ENCODE peak calls at places on chromosomes 1 and 21, in five cellular contexts. One of them, this sample, is unnamed.

GRCh38 chr1:167722152-167722869 is 529 bp downstream of the MPZL1 start:
- DNase-seq in GM12878: no peak
- DNase-seq in H1: no peak
- DNase-seq in IMR-90: peak
- DNase-seq in colonic mucosa: peak
- DNase-seq in this sample: peak

GRCh38 chr1:202858306-202858705 is 30.6 kb downstream of the RABIF start:
- DNase-seq in IMR-90: peak
- DNase-seq in GM12878: no peak
- DNase-seq in H1: no peak
- DNase-seq in colonic mucosa: no peak
- DNase-seq in this sample: peak

GRCh38 chr21:42425603-42425985 is 21.9 kb downstream of the UBASH3A start:
- DNase-seq in GM12878: peak
- DNase-seq in colonic mucosa: no peak
- DNase-seq in H1: no peak
- DNase-seq in IMR-90: no peak
- DNase-seq in this sample: no peak

GRCh38 chr1:247266053-247266452 is 10.2 kb downstream of the VN1R5 start:
- DNase-seq in colonic mucosa: no peak
- DNase-seq in IMR-90: peak
- DNase-seq in H1: no peak
- DNase-seq in GM12878: no peak
- DNase-seq in this sample: no peak

GRCh38 chr1:20715406-20715805 is 2.4 kb downstream of the KIF17 start:
- DNase-seq in colonic mucosa: no peak
- DNase-seq in GM12878: no peak
- DNase-seq in H1: no peak
- DNase-seq in IMR-90: no peak
- DNase-seq in this sample: no peak

GRCh38 chr1:42392255-42392654 is 11.7 kb downstream of the RIMKLA start:
- DNase-seq in IMR-90: no peak
- DNase-seq in GM12878: no peak
- DNase-seq in colonic mucosa: no peak
- DNase-seq in H1: no peak
- DNase-seq in this sample: no peak

GRCh38 chr1:237205400-237206064 is 163.5 kb downstream of the RYR2 start:
- DNase-seq in H1: no peak
- DNase-seq in GM12878: no peak
- DNase-seq in IMR-90: peak
- DNase-seq in colonic mucosa: peak
- DNase-seq in this sample: no peak

GRCh38 chr1:239308701-239309333 is 77.6 kb upstream of the CHRM3 start:
- DNase-seq in H1: peak
- DNase-seq in colonic mucosa: peak
- DNase-seq in IMR-90: no peak
- DNase-seq in GM12878: no peak
- DNase-seq in this sample: peak

GRCh38 chr1:113223546-113223945 is 150.5 kb downstream of the LRIG2 start:
- DNase-seq in IMR-90: no peak
- DNase-seq in colonic mucosa: no peak
- DNase-seq in GM12878: no peak
- DNase-seq in H1: no peak
- DNase-seq in this sample: peak

GRCh38 chr1:30919025-30919881 is 10.7 kb upstream of the SDC3 start:
- DNase-seq in colonic mucosa: no peak
- DNase-seq in IMR-90: peak
- DNase-seq in GM12878: no peak
- DNase-seq in H1: peak
- DNase-seq in this sample: peak

GRCh38 chr21:14737922-14738321 is 191.8 kb upstream of the SAMSN1 start:
- DNase-seq in colonic mucosa: peak
- DNase-seq in IMR-90: peak
- DNase-seq in GM12878: no peak
- DNase-seq in H1: no peak
- DNase-seq in this sample: peak

GRCh38 chr1:211132681-211133392 is 1.1 kb downstream of the KCNH1 start:
- DNase-seq in IMR-90: no peak
- DNase-seq in colonic mucosa: no peak
- DNase-seq in GM12878: no peak
- DNase-seq in H1: no peak
- DNase-seq in this sample: no peak

GRCh38 chr1:180182721-180183311 is 28.1 kb downstream of the QSOX1 start:
- DNase-seq in GM12878: no peak
- DNase-seq in IMR-90: no peak
- DNase-seq in H1: no peak
- DNase-seq in colonic mucosa: no peak
- DNase-seq in this sample: no peak

GRCh38 chr1:171344473-171344820 is 30.5 kb downstream of the FMO4 start:
- DNase-seq in GM12878: no peak
- DNase-seq in H1: no peak
- DNase-seq in colonic mucosa: no peak
- DNase-seq in IMR-90: no peak
- DNase-seq in this sample: no peak

GRCh38 chr1:202888204-202888506 is 794 bp downstream of the RABIF start:
- DNase-seq in H1: no peak
- DNase-seq in GM12878: peak
- DNase-seq in IMR-90: peak
- DNase-seq in colonic mucosa: no peak
- DNase-seq in this sample: no peak

GRCh38 chr1:12745992-12746323 is at the start of gene CFAP107:
- DNase-seq in IMR-90: no peak
- DNase-seq in colonic mucosa: no peak
- DNase-seq in GM12878: no peak
- DNase-seq in H1: no peak
- DNase-seq in this sample: peak
- H3K9ac ChIP-seq in IMR-90: no peak
- H3K9ac ChIP-seq in colonic mucosa: no peak
- H3K9ac ChIP-seq in GM12878: no peak
- H3K9ac ChIP-seq in H1: no peak
- H3K9ac ChIP-seq in this sample: no peak

DNA sequence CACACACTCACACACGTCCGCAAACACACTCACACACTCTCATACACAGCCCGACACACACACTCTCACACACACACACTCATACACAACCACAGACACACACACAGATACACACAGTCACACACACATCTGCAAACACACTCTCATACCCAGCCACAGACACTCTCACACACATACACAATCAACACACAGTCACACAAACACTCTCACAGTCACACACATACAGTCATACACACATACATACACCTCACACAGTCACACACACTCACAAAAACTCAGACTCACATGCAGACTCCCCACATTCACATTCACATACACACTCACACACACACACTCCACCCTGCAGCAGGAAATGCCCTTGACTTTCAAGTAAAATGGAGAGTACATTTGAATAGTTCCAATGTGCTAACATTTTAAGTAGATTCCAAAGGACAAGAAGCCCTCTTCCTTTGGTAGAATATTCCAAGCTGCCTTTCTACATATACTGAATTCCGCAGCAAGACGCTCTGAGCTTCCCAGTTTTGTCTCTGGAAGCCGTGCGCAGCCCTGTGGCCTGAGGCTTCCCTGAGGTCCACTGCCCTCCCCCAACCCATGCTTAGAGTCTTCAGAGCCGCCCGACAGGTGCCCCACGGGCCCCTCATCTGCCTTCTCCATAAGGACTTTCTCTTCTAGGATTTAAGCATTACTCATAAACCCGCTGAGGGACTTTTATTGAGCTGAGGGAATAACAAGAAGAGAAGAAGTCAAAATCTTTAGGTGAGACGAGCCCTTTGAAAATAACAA is 9.7 kb downstream of the BATF3 start:
- DNase-seq in colonic mucosa: no peak
- DNase-seq in H1: no peak
- DNase-seq in GM12878: no peak
- DNase-seq in IMR-90: no peak
- DNase-seq in this sample: no peak
- H3K9ac ChIP-seq in colonic mucosa: no peak
- H3K9ac ChIP-seq in H1: no peak
- H3K9ac ChIP-seq in GM12878: no peak
- H3K9ac ChIP-seq in IMR-90: no peak
- H3K9ac ChIP-seq in this sample: no peak

DNA sequence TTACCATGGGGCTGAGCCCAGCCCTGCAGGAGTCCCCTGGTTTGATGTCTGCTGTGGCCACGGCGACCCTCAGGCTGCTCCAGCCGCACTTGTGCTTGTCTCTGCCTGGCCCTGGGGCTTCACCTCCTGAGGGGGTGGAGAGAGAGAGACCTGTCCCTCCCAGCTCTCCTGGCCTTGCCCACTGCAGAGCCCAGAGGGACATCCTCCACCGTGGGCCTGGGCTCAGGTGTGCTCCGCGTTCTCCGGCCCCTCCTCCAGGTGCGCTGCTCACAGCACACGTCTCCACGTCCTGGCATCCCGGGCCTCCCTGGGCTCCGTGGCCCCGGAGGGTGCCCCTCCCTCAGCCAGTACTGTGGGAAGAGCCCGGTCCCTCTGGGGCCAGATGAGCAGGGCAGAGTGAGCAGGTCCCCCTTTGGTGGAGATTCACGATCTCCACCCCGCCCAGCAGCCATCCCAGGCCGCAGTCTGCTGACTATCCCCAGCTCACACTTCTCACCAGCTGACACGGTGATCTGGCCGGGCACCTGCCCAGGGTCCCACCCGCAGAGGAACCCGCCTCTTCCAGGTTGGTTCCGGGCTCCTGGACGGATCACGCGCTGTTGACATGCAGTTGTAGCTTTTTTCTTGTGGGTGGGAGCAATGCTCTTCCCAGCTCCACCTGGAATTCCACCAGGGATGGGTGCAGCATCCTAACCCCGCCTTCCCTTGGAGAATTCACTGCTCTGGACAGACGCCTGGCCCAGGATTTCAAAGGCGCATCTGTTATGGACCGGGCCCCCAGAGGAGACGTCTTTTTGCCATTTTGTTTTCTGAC is 41.8 kb upstream of the POFUT2 start:
- DNase-seq in H1: no peak
- DNase-seq in colonic mucosa: peak
- DNase-seq in IMR-90: no peak
- DNase-seq in GM12878: no peak
- DNase-seq in this sample: no peak
- H3K9ac ChIP-seq in H1: no peak
- H3K9ac ChIP-seq in colonic mucosa: no peak
- H3K9ac ChIP-seq in IMR-90: peak
- H3K9ac ChIP-seq in GM12878: no peak
- H3K9ac ChIP-seq in this sample: no peak

DNA sequence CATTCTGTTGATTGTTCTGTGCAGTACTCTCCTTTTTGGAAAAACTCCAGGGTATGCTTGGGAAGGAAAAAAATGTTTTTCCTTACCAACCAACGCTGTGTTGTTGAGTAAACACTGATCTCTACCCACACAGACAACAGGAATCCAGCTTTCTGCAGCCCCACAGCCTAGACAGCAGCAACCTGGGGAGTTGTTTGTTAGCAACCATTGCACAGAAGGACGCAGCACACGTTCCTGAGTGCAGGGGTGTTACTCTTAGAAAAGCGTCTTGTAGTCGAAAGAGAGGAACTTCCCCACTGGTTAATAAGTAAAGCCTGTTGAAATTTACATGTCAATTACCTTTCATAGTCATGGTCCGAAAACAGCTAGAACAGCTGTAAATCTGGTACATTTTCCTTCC is 56.6 kb downstream of the SMYD2 start:
- DNase-seq in H1: no peak
- DNase-seq in colonic mucosa: no peak
- DNase-seq in IMR-90: peak
- DNase-seq in GM12878: no peak
- DNase-seq in this sample: peak
- H3K9ac ChIP-seq in H1: no peak
- H3K9ac ChIP-seq in colonic mucosa: no peak
- H3K9ac ChIP-seq in IMR-90: no peak
- H3K9ac ChIP-seq in GM12878: no peak
- H3K9ac ChIP-seq in this sample: no peak

DNA sequence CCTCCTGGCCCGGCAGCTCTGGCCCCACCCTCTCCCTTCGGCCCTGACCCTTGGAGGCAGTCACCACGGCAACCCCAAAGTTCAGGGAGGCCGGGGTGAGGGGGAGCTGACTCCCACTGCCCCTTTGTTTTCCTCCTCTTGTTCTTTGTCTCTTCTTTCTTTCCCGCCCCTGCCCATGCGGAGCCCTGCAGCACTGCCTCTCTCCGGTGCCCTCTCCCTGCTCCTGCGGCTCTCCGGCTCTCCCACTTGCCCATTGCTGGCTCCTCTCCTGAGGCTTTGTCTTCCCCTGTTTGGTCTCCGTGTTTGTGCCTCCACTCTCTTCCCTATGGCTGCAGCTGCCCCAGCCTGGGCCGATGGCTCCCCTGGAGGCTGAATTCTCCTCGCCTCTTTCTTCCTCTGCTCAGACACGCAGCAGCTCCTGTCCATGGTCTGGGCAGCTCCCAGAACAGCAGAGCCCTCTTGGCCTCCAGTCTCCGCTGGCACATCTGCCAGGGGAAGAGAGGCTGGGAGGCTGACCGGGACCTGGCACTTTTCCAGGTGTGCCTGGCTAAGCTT is 5.8 kb downstream of the CELSR2 start:
- DNase-seq in H1: no peak
- DNase-seq in IMR-90: no peak
- DNase-seq in colonic mucosa: no peak
- DNase-seq in GM12878: no peak
- DNase-seq in this sample: no peak
- H3K9ac ChIP-seq in H1: peak
- H3K9ac ChIP-seq in IMR-90: no peak
- H3K9ac ChIP-seq in colonic mucosa: no peak
- H3K9ac ChIP-seq in GM12878: no peak
- H3K9ac ChIP-seq in this sample: no peak

DNA sequence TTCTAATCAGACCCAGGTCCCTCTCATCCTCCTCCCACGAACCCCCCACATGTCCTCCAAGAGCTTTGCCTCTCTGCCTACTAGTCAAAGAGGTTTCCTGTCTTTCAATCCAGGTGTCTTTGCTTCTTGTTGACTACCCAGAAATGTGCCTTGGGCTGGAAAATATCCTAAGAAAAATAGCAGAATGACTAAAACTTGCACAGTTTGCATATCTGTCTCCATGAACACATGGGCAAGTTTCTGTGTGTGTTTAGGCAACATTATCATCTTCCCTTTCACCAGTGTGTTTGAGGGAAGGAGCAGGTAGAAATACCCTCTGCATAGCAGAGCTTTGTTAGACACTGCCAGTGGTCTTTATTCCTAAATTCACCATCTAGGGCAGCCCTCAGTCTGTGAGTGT is 1.5 kb downstream of the C1orf116 start:
- DNase-seq in GM12878: no peak
- DNase-seq in H1: no peak
- DNase-seq in colonic mucosa: no peak
- DNase-seq in IMR-90: no peak
- DNase-seq in this sample: no peak
- H3K9ac ChIP-seq in GM12878: no peak
- H3K9ac ChIP-seq in H1: no peak
- H3K9ac ChIP-seq in colonic mucosa: peak
- H3K9ac ChIP-seq in IMR-90: no peak
- H3K9ac ChIP-seq in this sample: no peak

This sample was measured in adipocyte.